ENCODE peak calls at places on chromosomes 5 and 9, in ten cellular contexts. R is cardiac muscle cell; P is right lobe of liver; X is A549; V is body of pancreas; L is IMR-90; A is effector memory CD4-positive, alpha-beta T cell; N is esophagus squamous epithelium; Z is CD4-positive, alpha-beta memory T cell; C is heart right ventricle. B is an unnamed sample. For H3K4me1, the result is how much of the 10 kb centered on the place peaks cover.

GRCh38 chr5:21646469-21646868 is 1206.7 kb downstream of the CDH12 start:
- DNase-seq in R (peak), P (no peak), X (no peak), V (no peak), L (peak), A (no peak), N (no peak), Z (no peak), C (no peak), B (no peak)

GRCh38 chr5:130964238-130965192 is 200.5 kb downstream of the HINT1 start:
- DNase-seq in R (no peak), P (no peak), X (no peak), V (no peak), L (no peak), A (no peak), N (no peak), Z (no peak), C (no peak), B (no peak)

GRCh38 chr9:107480386-107480789 is 9.2 kb downstream of the KLF4 start:
- DNase-seq in R (peak), P (no peak), X (peak), V (peak), L (peak), A (no peak), N (no peak), Z (no peak), C (no peak), B (no peak)

GRCh38 chr9:109452761-109453160 is 45.3 kb downstream of the PTPN3 start:
- DNase-seq in R (peak), P (no peak), X (peak), V (no peak), L (peak), A (no peak), N (no peak), Z (no peak), C (no peak), B (peak)

GRCh38 chr5:137344723-137345322 is 154.3 kb downstream of the SPOCK1 start:
- DNase-seq in R (peak), P (peak), X (peak), V (peak), L (peak), A (no peak), N (no peak), Z (no peak), C (peak), B (peak)

GRCh38 chr5:118195215-118195614 is 793.1 kb downstream of the DTWD2 start:
- DNase-seq in R (no peak), P (peak), X (no peak), V (no peak), L (no peak), A (no peak), N (no peak), Z (no peak), C (no peak), B (no peak)

GRCh38 chr5:176436641-176437040 is 11.5 kb upstream of the FAF2 start:
- DNase-seq in R (peak), P (no peak), X (no peak), V (no peak), L (peak), A (no peak), N (no peak), Z (no peak), C (no peak), B (peak)

GRCh38 chr9:18822850-18823249 is 210.2 kb downstream of the SAXO1 start:
- DNase-seq in R (no peak), P (no peak), X (no peak), V (no peak), L (no peak), A (no peak), N (no peak), Z (no peak), C (no peak), B (no peak)

GRCh38 chr5:61631438-61631941 is 299.4 kb downstream of the ZSWIM6 start:
- DNase-seq in R (peak), P (no peak), X (no peak), V (peak), L (peak), A (no peak), N (no peak), Z (no peak), C (peak), B (peak)

GRCh38 chr5:73374520-73375235 is 73.9 kb downstream of the FOXD1 start:
- DNase-seq in R (peak), P (no peak), X (no peak), V (no peak), L (peak), A (no peak), N (no peak), Z (no peak), C (no peak), B (no peak)

GRCh38 chr5:154176191-154176590 is 14.3 kb upstream of the GALNT10 start:
- DNase-seq in R (peak), P (no peak), X (no peak), V (no peak), L (peak), A (no peak), N (no peak), Z (no peak), C (no peak), B (no peak)

GRCh38 chr5:32507738-32508434 is 63.3 kb upstream of the ZFR start:
- DNase-seq in R (peak), P (no peak), X (no peak), V (no peak), L (peak), A (no peak), N (no peak), Z (no peak), C (no peak), B (no peak)

GRCh38 chr9:82586918-82587356 is 476.0 kb downstream of the RASEF start:
- DNase-seq in R (no peak), P (no peak), X (no peak), V (no peak), L (no peak), A (no peak), N (no peak), Z (no peak), C (no peak), B (no peak)
- H3K4me1 ChIP-seq in R (under half), P (under half), X (under half), V (under half), L (under half), A (under half), N (under half), Z (under half), C (under half), B (under half)

GRCh38 chr5:151683936-151684586 is 2.7 kb downstream of the SPARC start:
- DNase-seq in R (peak), P (no peak), X (no peak), V (no peak), L (no peak), A (no peak), N (no peak), Z (no peak), C (no peak), B (no peak)
- H3K27ac ChIP-seq in R (peak), P (peak), X (peak), V (peak), L (peak), A (no peak), N (peak), Z (no peak), C (no peak), B (peak)

DNA sequence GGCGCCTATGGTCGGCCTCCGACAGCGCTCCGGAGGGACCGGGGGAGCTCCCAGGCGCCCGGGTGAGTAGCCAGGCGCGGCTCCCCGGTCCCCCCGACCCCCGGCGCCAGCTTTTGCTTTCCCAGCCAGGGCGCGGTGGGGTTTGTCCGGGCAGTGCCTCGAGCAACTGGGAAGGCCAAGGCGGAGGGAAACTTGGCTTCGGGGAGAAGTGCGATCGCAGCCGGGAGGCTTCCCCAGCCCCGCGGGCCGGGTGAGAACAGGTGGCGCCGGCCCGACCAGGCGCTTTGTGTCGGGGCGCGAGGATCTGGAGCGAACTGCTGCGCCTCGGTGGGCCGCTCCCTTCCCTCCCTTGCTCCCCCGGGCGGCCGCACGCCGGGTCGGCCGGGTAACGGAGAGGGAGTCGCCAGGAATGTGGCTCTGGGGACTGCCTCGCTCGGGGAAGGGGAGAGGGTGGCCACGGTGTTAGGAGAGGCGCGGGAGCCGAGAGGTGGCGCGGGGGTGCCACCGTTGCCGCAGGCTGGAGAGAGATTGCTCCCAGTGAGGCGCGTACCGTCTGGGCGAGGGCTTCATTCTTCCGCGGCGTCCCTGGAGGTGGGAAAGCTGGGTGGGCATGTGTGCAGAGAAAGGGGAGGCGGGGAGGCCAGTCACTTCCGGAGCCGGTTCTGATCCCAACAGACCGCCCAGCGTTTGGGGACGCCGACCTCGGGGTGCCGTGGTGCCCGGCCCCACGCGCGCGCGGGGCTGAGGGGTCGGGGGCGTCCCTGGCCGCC is 564 bp downstream of the DAPK1 start:
- DNase-seq in R (peak), P (peak), X (peak), V (peak), L (no peak), A (no peak), N (no peak), Z (no peak), C (no peak), B (peak)
- H3K4me1 ChIP-seq in R (under half), P (under half), X (under half), V (under half), L (under half), A (under half), N (under half), Z (under half), C (under half), B (half or more)

GRCh38 chr5:152938630-152939029 is 533.6 kb upstream of the NMUR2 start:
- DNase-seq in R (no peak), P (no peak), X (no peak), V (no peak), L (no peak), A (no peak), N (no peak), Z (no peak), C (no peak), B (no peak)
- H3K27ac ChIP-seq in R (no peak), P (no peak), X (no peak), V (no peak), L (no peak), A (no peak), N (no peak), Z (no peak), C (no peak), B (no peak)

DNA sequence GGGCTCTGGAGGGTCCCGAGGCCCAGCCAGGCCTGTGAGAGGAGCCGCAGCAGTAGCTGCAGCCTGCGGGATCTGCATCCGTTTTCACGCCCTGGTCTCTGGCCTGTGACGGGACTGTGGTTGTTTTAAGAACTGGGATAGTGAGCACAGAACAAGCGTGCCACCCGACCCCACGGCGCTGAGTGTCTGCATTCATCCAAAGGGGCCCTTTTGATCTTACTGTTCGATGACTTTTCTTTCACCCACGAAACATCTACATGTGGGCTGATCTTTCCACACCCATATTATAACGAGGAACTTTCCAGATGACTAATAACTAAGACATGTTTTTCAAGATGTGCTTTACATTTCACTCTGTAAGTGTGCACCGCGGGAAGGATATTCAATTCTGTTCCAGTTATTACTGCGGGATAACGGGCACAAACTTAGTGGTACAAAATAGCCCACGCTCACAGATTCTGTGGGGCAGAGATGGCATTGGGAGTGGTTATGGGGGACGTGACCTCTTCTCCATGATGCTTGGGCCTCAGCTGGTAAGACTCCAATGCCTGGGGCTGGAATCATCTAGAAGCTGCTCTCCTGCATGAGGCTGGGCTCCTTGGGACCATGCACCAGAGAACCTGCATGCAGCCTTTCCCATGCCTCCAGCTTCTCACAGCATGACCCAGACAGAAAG is 165.0 kb downstream of the SYK start:
- DNase-seq in R (peak), P (no peak), X (no peak), V (no peak), L (peak), A (no peak), N (no peak), Z (no peak), C (no peak), B (no peak)
- H3K4me1 ChIP-seq in R (under half), P (under half), X (under half), V (under half), L (under half), A (under half), N (under half), Z (under half), C (under half), B (under half)

GRCh38 chr5:39423331-39423751 is 1.4 kb downstream of the DAB2 start:
- DNase-seq in R (no peak), P (no peak), X (no peak), V (no peak), L (no peak), A (no peak), N (no peak), Z (no peak), C (peak), B (peak)
- H3K27ac ChIP-seq in R (no peak), P (no peak), X (peak), V (peak), L (peak), A (no peak), N (peak), Z (no peak), C (no peak), B (peak)

DNA sequence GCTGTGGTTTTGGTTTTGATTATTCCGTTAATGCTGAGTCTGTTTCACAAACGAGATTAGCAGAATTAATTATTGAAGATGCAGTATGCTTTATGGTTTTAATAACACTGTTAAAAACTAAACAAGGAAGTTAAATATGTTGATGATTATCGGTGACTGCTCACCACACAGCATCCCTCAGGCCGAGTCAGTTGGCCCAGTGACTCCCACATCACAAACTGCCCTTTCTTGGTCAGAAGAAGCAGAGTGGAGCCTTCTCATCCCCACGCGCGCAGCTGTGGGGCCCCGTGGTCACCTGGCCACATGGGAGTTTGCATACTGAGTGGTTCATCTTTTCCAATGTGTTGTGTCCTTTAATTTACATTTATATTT is 111.5 kb upstream of the FCN2 start:
- DNase-seq in R (no peak), P (no peak), X (no peak), V (no peak), L (no peak), A (no peak), N (no peak), Z (no peak), C (no peak), B (no peak)
- H3K4me1 ChIP-seq in R (under half), P (under half), X (under half), V (under half), L (under half), A (under half), N (under half), Z (under half), C (half or more), B (under half)

DNA sequence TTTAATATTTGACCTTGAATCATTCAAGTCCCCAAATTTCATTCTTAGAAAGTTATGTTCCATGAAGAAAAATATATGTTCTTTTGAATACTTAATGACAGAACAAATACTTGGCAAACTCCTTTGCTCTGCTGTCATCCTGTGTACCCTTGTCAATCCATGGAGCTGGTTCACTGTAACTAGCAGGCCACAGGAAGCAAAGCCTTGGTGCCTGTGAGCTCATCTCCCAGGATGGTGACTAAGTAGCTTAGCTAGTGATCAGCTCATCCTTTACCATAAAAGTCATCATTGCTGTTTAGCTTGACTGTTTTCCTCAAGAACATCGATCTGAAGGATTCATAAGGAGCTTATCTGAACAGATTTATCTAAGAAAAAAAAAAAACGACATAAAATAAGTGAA is 65.4 kb downstream of the WDR41 start:
- DNase-seq in R (peak), P (no peak), X (peak), V (no peak), L (peak), A (no peak), N (no peak), Z (no peak), C (no peak), B (no peak)
- H3K27ac ChIP-seq in R (no peak), P (no peak), X (peak), V (no peak), L (no peak), A (no peak), N (peak), Z (no peak), C (no peak), B (no peak)

GRCh38 chr9:15373201-15373530 is 49.5 kb upstream of the SNAPC3 start:
- DNase-seq in R (peak), P (no peak), X (no peak), V (no peak), L (peak), A (no peak), N (no peak), Z (no peak), C (no peak), B (no peak)

GRCh38 chr9:15373881-15374280 is 48.8 kb upstream of the SNAPC3 start:
- DNase-seq in R (peak), P (no peak), X (no peak), V (no peak), L (peak), A (no peak), N (no peak), Z (no peak), C (no peak), B (no peak)

GRCh38 chr9:15374825-15375224 is 47.9 kb upstream of the SNAPC3 start:
- DNase-seq in R (no peak), P (no peak), X (no peak), V (no peak), L (no peak), A (no peak), N (no peak), Z (no peak), C (no peak), B (no peak)

GRCh38 chr9:15372385-15373200 is 50.1 kb upstream of the SNAPC3 start:
- DNase-seq in R (no peak), P (no peak), X (no peak), V (no peak), L (no peak), A (no peak), N (no peak), Z (no peak), C (no peak), B (no peak)

DNA sequence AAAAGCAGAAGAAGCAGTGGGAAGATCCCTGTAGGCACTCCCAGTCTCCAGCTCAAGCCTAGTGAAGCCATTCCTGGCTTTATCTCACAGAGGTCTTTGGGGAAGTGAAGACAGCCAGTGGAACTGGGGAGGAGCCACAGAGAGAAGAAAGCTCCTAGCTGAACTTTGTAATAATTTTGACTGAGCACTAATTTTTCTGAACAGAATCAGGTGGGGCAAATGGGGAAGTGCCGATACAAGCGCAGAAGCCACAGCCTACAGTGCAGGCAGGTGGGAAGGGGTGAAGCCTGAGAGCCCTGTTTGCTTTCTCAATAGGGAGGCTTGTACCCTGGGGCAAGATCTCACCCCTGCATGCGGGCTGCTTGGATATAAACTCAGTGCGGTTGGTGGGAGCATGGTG is 48.4 kb upstream of the SNAPC3 start:
- DNase-seq in R (peak), P (no peak), X (no peak), V (no peak), L (no peak), A (no peak), N (no peak), Z (no peak), C (no peak), B (no peak)
- H3K4me1 ChIP-seq in R (under half), P (under half), X (under half), V (under half), L (under half), A (under half), N (under half), Z (under half), C (under half), B (under half)

B was measured in SJSA1.